ENCODE peak calls at places on chromosome 15, in seven cellular contexts. F is NCI-H748 treated with DMSO at 0.1 percent for 48 hours; J is midbrain; M is activated CD4-positive, CD25-positive, alpha-beta regulatory T cell; P is astrocyte of the spinal cord; Q is DMS153; Y is hepatic stellate cell. S is an unnamed sample.

GRCh38 chr15:84816694-84817460 is at the start of gene ALPK3:
- DNase-seq in Y (no peak), P (no peak), F (no peak), Q (no peak), J (no peak), M (no peak), S (no peak)

GRCh38 chr15:49064281-49064653 is 18.0 kb upstream of the SECISBP2L start:
- DNase-seq in J (no peak), P (no peak), Q (no peak), F (no peak), Y (no peak), M (no peak), S (no peak)

GRCh38 chr15:38201714-38202113 is 50.9 kb upstream of the SPRED1 start:
- DNase-seq in F (no peak), P (no peak), Y (no peak), J (no peak), Q (no peak), M (no peak), S (no peak)

GRCh38 chr15:40040770-40041169 is 1.8 kb upstream of the SRP14 start:
- DNase-seq in J (no peak), M (no peak), P (no peak), Y (no peak), Q (no peak), F (no peak), S (no peak)

GRCh38 chr15:29102911-29103824 is 166.5 kb downstream of the NSMCE3 start:
- DNase-seq in M (no peak), F (no peak), Y (peak), Q (no peak), P (no peak), J (no peak), S (no peak)

GRCh38 chr15:37517106-37517505 is 416.8 kb upstream of the MEIS2 start:
- DNase-seq in P (no peak), Y (no peak), Q (no peak), M (no peak), J (no peak), F (no peak), S (no peak)

GRCh38 chr15:65447145-65447544 is 24.4 kb upstream of the IGDCC4 start:
- DNase-seq in Q (no peak), Y (no peak), M (no peak), J (no peak), P (no peak), F (no peak), S (no peak)

GRCh38 chr15:67149859-67150824 is 84.7 kb downstream of the SMAD3 start:
- DNase-seq in M (no peak), P (peak), F (no peak), Q (no peak), Y (peak), J (no peak), S (peak)

GRCh38 chr15:95684126-95684525 is 646.4 kb upstream of the NR2F2 start:
- DNase-seq in Q (no peak), P (no peak), F (no peak), J (no peak), Y (no peak), M (no peak), S (no peak)

GRCh38 chr15:43256341-43256740 is 10.4 kb downstream of the TGM5 start:
- DNase-seq in F (no peak), J (no peak), M (no peak), Q (no peak), Y (no peak), P (no peak), S (no peak)

GRCh38 chr15:96093063-96093462 is 237.4 kb upstream of the NR2F2 start:
- DNase-seq in J (no peak), F (no peak), Q (no peak), M (no peak), Y (no peak), P (no peak), S (no peak)

GRCh38 chr15:90154861-90155626 is 46.1 kb upstream of the SEMA4B start:
- DNase-seq in F (no peak), Y (no peak), P (peak), J (no peak), M (no peak), Q (peak), S (no peak)

GRCh38 chr15:49875392-49875791 is 243.6 kb downstream of the ATP8B4 start:
- DNase-seq in P (no peak), F (no peak), M (no peak), J (no peak), Y (no peak), Q (no peak), S (no peak)

GRCh38 chr15:48459571-48460461 is 128.6 kb downstream of the DUT start:
- DNase-seq in Y (no peak), Q (no peak), P (peak), F (no peak), J (no peak), M (no peak), S (peak)

GRCh38 chr15:27449041-27449440 is 478.1 kb downstream of the GABRG3 start:
- DNase-seq in F (no peak), Y (no peak), Q (no peak), J (no peak), P (peak), M (no peak), S (peak)

GRCh38 chr15:60656491-60657284 is 177.7 kb upstream of the ICE2 start:
- DNase-seq in Q (no peak), F (no peak), Y (no peak), P (peak), M (no peak), J (no peak), S (no peak)

GRCh38 chr15:69140306-69140705 is 20.1 kb upstream of the GLCE start:
- DNase-seq in P (no peak), M (no peak), J (no peak), F (no peak), Q (no peak), Y (no peak), S (no peak)

GRCh38 chr15:57153140-57153539 is 223.2 kb upstream of the CGNL1 start:
- DNase-seq in F (no peak), Y (no peak), Q (no peak), M (no peak), J (no peak), P (peak), S (no peak)

GRCh38 chr15:73856458-73857192 is 16.7 kb upstream of the TBC1D21 start:
- DNase-seq in M (no peak), Y (no peak), Q (peak), P (no peak), J (no peak), F (no peak), S (no peak)

GRCh38 chr15:71219646-71220045 is 104.4 kb downstream of the THSD4 start:
- DNase-seq in M (no peak), J (no peak), Q (no peak), Y (peak), F (no peak), P (peak), S (no peak)

GRCh38 chr15:52765779-52766178 is 24.4 kb downstream of the ONECUT1 start:
- DNase-seq in Q (no peak), F (no peak), Y (no peak), P (peak), M (no peak), J (no peak), S (no peak)

GRCh38 chr15:31352283-31352880 is 25.7 kb downstream of the KLF13 start:
- DNase-seq in Q (no peak), F (no peak), P (peak), J (no peak), Y (no peak), M (no peak), S (no peak)

GRCh38 chr15:29319823-29320222 is 50.2 kb upstream of the NSMCE3 start:
- DNase-seq in Y (no peak), F (no peak), J (no peak), P (no peak), M (no peak), Q (no peak), S (no peak)

GRCh38 chr15:46059921-46060565 is 425.2 kb downstream of the SQOR start:
- DNase-seq in Q (no peak), Y (no peak), P (no peak), F (no peak), J (no peak), M (no peak), S (no peak)

GRCh38 chr15:57158997-57159668 is 217.2 kb upstream of the CGNL1 start:
- DNase-seq in Y (no peak), J (no peak), M (no peak), P (no peak), F (no peak), Q (peak), S (no peak)

GRCh38 chr15:45457641-45458539 is 64.7 kb downstream of the SLC30A4 start:
- DNase-seq in P (peak), F (peak), M (peak), Q (peak), J (peak), Y (peak), S (peak)

GRCh38 chr15:70741107-70741511 is 22.2 kb downstream of the UACA start:
- DNase-seq in M (no peak), J (no peak), Y (no peak), Q (no peak), F (no peak), P (peak), S (peak)

GRCh38 chr15:48671381-48672022 is 26.0 kb upstream of the FBN1 start:
- DNase-seq in P (peak), F (no peak), M (no peak), Y (peak), Q (no peak), J (no peak), S (no peak)

GRCh38 chr15:37034835-37035234 is 65.5 kb downstream of the MEIS2 start:
- DNase-seq in P (no peak), Y (no peak), M (no peak), F (no peak), J (no peak), Q (no peak), S (no peak)

GRCh38 chr15:62719316-62719715 is 323.2 kb upstream of the TPM1 start:
- DNase-seq in M (no peak), J (no peak), Q (no peak), P (peak), F (no peak), Y (peak), S (no peak)

S was measured in RWPE1.